ENCODE peak calls at places on chromosomes 13 and 19, in nine cellular contexts. L is psoas muscle, V is IMR-90, Z is RWPE1, A is OCI-LY7, Y is mucosa of descending colon, U is neural progenitor cell, W is CD14-positive monocyte, F is neural crest cell. X is an unnamed sample.

GRCh38 chr13:39915418-39915817 is 260.0 kb downstream of the COG6 start:
- DNase-seq in L (no peak), V (no peak), Z (no peak), A (no peak), Y (no peak), U (no peak), W (no peak), F (no peak), X (no peak)

GRCh38 chr19:55080121-55080914 is 4.6 kb downstream of the EPS8L1 start:
- DNase-seq in L (peak), V (peak), Z (peak), A (peak), Y (peak), U (peak), W (peak), F (peak), X (no peak)

GRCh38 chr19:6011794-6012193 is 33.9 kb upstream of the RANBP3 start:
- DNase-seq in L (no peak), V (peak), Z (no peak), A (no peak), Y (no peak), U (no peak), W (no peak), F (no peak), X (no peak)

GRCh38 chr13:89965252-89965651 is 1382.2 kb upstream of the MIR17HG start:
- DNase-seq in L (no peak), V (no peak), Z (no peak), A (no peak), Y (no peak), U (no peak), W (no peak), F (no peak), X (no peak)

GRCh38 chr13:32863596-32863995 is 152.6 kb upstream of the KL start:
- DNase-seq in L (no peak), V (no peak), Z (no peak), A (no peak), Y (no peak), U (no peak), W (no peak), F (no peak), X (no peak)

GRCh38 chr19:35908977-35909683 is 1.0 kb upstream of the TYROBP start:
- DNase-seq in L (peak), V (no peak), Z (no peak), A (peak), Y (peak), U (no peak), W (peak), F (no peak), X (no peak)

GRCh38 chr19:46886546-46887239 is 25.9 kb downstream of the ARHGAP35 start:
- DNase-seq in L (no peak), V (peak), Z (no peak), A (no peak), Y (no peak), U (no peak), W (no peak), F (no peak), X (no peak)

GRCh38 chr19:30602661-30603322 is 230.6 kb downstream of the ZNF536 start:
- DNase-seq in L (no peak), V (no peak), Z (no peak), A (no peak), Y (no peak), U (no peak), W (no peak), F (no peak), X (no peak)

GRCh38 chr19:16676101-16676798 is 15.3 kb downstream of the TMEM38A start:
- DNase-seq in L (no peak), V (no peak), Z (no peak), A (no peak), Y (no peak), U (no peak), W (no peak), F (no peak), X (no peak)

GRCh38 chr19:20964798-20965197 is 41.7 kb downstream of the ZNF85 start:
- DNase-seq in L (no peak), V (no peak), Z (no peak), A (peak), Y (no peak), U (no peak), W (no peak), F (no peak), X (no peak)

GRCh38 chr19:50203281-50204080 is at the start of gene MYH14:
- DNase-seq in L (peak), V (no peak), Z (peak), A (no peak), Y (peak), U (peak), W (no peak), F (peak), X (peak)

GRCh38 chr13:84439108-84439507 is 556.8 kb upstream of the SLITRK1 start:
- DNase-seq in L (no peak), V (peak), Z (peak), A (no peak), Y (no peak), U (no peak), W (no peak), F (no peak), X (no peak)

GRCh38 chr13:29994911-29995601 is 144.6 kb upstream of the UBL3 start:
- DNase-seq in L (no peak), V (no peak), Z (no peak), A (no peak), Y (no peak), U (no peak), W (no peak), F (no peak), X (no peak)

GRCh38 chr13:32210081-32210480 is 105.1 kb downstream of the ZAR1L start:
- DNase-seq in L (no peak), V (no peak), Z (no peak), A (no peak), Y (no peak), U (no peak), W (no peak), F (no peak), X (no peak)

GRCh38 chr19:9407827-9408226 is 27.5 kb downstream of the ZNF266 start:
- DNase-seq in L (no peak), V (no peak), Z (no peak), A (no peak), Y (no peak), U (no peak), W (no peak), F (no peak), X (no peak)

GRCh38 chr13:79491715-79492114 is 10.8 kb downstream of the NDFIP2 start:
- DNase-seq in L (no peak), V (peak), Z (peak), A (no peak), Y (no peak), U (no peak), W (no peak), F (no peak), X (no peak)

DNA sequence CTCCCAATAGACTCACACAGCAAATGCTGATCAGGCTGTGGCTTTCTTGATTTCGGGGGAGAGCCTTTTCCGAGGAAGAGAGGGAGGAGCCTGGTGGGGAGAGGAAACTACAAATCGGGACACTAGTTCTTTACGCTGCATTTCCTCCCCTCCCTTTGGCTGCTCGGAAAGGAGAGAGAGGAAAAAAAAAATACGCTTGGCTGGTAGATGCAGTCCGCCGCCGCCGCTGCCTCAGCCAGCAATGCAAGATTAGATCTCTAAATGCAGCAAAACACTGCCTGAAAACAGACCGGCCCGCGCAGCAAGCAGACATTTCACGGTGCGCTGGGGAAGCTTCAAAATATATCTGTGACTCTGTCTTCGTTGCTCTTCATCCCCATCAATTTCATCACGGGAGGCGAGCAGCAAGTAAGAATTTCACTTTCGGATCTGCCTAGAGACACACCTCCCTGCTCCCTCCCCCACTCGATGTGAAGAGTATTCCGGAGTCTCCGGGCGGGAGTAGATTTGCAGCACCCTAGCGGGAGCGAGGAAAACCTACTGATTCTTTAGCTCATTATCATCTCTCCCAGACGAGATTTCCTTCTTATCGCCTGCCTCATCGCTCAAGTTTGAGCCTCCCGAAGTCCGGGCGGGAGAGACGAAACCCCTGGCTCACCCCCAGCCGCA is at the start of gene PCDH17:
- DNase-seq in L (peak), V (no peak), Z (peak), A (no peak), Y (no peak), U (peak), W (peak), F (peak), X (no peak)
- TF ChIP-seq CTCF in L (no peak), V (no peak), Z (no peak), A (no peak), Y (no peak), U (peak), W (no peak), F (no peak), X (no peak)

GRCh38 chr19:10565028-10565566 is 713 bp downstream of the KRI1 start:
- DNase-seq in L (peak), V (peak), Z (peak), A (peak), Y (peak), U (peak), W (no peak), F (no peak), X (peak)
- TF ChIP-seq CTCF in L (no peak), V (peak), Z (peak), A (peak), Y (no peak), U (peak), W (no peak), F (no peak), X (no peak)

GRCh38 chr13:26442541-26442940 is 114.9 kb upstream of the WASF3 start:
- DNase-seq in L (no peak), V (peak), Z (no peak), A (no peak), Y (no peak), U (no peak), W (no peak), F (no peak), X (no peak)

GRCh38 chr13:26446751-26447150 is 110.7 kb upstream of the WASF3 start:
- DNase-seq in L (no peak), V (no peak), Z (no peak), A (no peak), Y (no peak), U (no peak), W (no peak), F (no peak), X (no peak)

GRCh38 chr13:26440111-26440510 is 117.4 kb upstream of the WASF3 start:
- DNase-seq in L (no peak), V (peak), Z (no peak), A (no peak), Y (no peak), U (no peak), W (no peak), F (no peak), X (no peak)

GRCh38 chr13:26449063-26449848 is 108.2 kb upstream of the WASF3 start:
- DNase-seq in L (no peak), V (peak), Z (no peak), A (no peak), Y (no peak), U (no peak), W (no peak), F (no peak), X (no peak)

GRCh38 chr13:26445092-26445491 is 112.4 kb upstream of the WASF3 start:
- DNase-seq in L (no peak), V (no peak), Z (no peak), A (no peak), Y (no peak), U (no peak), W (no peak), F (no peak), X (no peak)
- TF ChIP-seq CTCF in L (no peak), V (no peak), Z (no peak), A (no peak), Y (no peak), U (peak), W (no peak), F (no peak), X (no peak)

GRCh38 chr13:97913206-97913605 is 40.3 kb upstream of the IPO5 start:
- DNase-seq in L (no peak), V (no peak), Z (no peak), A (no peak), Y (no peak), U (no peak), W (no peak), F (no peak), X (no peak)

GRCh38 chr13:97914537-97914936 is 38.9 kb upstream of the IPO5 start:
- DNase-seq in L (no peak), V (peak), Z (no peak), A (no peak), Y (no peak), U (no peak), W (no peak), F (no peak), X (no peak)

GRCh38 chr13:97912139-97912535 is 41.3 kb upstream of the IPO5 start:
- DNase-seq in L (no peak), V (no peak), Z (no peak), A (no peak), Y (no peak), U (no peak), W (no peak), F (no peak), X (no peak)

GRCh38 chr13:97911311-97912138 is 42.0 kb upstream of the IPO5 start:
- DNase-seq in L (no peak), V (peak), Z (no peak), A (peak), Y (no peak), U (peak), W (no peak), F (no peak), X (no peak)
- TF ChIP-seq CTCF in L (peak), V (peak), Z (no peak), A (peak), Y (no peak), U (peak), W (no peak), F (peak), X (no peak)

DNA sequence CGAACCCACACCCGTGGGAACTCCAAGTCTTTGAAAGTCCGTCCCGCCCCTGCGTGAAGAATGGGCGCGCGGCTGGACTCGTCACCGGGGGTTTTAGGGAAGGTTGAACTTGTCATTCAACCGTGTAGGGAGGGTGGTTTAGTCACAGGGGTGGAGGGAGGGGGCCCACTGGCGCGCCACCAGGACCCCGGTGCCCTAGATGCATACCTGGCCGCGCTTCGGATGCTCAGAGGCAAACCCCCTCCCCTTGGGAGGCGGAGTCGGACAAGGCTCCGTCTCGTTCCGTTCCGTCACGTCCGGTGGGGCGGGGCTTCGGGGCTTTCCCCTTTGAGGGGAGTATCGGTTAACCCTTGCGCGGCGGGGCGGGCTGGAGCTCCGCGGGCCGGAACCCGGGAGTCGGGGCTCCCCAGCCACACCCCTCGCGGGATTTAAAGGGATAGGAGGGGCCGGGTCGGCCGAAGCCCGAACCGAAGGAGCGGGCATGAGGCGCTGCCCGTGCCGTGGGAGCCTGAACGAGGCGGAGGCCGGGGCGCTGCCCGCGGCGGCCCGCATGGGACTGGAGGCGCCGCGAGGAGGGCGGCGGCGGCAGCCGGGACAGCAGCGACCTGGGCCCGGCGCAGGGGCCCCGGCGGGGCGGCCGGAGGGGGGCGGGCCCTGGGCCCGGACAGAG is at the start of the genes COQ8B and ITPKC:
- DNase-seq in L (peak), V (peak), Z (peak), A (peak), Y (peak), U (peak), W (peak), F (peak), X (peak)
- TF ChIP-seq CTCF in L (peak), V (peak), Z (no peak), A (no peak), Y (peak), U (peak), W (no peak), F (peak), X (no peak)

DNA sequence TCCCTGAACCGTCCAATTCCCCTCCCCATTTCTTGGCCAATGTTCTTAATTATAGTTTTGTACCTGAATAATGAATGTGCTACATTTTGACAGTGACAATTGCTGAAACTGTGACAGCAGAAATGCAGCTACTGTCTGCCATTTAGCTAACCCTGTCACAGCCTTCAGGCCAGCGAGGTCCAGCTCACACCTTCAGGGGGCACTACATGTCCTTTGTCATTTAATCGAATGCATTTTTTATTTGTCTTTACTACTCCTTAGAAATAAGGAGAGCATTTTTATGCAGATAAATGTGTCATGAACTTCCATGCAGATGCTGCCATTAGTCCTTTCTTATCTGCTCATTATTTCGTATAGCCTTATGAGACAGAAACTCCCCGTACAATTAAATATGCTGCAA is 159.9 kb downstream of the MZT1 start:
- DNase-seq in L (no peak), V (no peak), Z (no peak), A (no peak), Y (no peak), U (no peak), W (no peak), F (no peak), X (no peak)
- TF ChIP-seq CTCF in L (no peak), V (no peak), Z (no peak), A (no peak), Y (no peak), U (peak), W (no peak), F (no peak), X (no peak)